ENCODE peak calls at places on chromosome 1, in seven cellular contexts. One of them, this sample, is unnamed.

GRCh38 chr1:30732277-30732996 is 9.1 kb upstream of the MATN1 start:
- DNase-seq in amniotic stem cell: no peak
- DNase-seq in CD8-positive, alpha-beta T cell: no peak
- DNase-seq in RWPE1: no peak
- DNase-seq in OCI-LY7: no peak
- DNase-seq in activated CD8-positive, alpha-beta memory T cell treated with anti-CD3 and anti-CD28 coated beads for 4 hours: no peak
- DNase-seq in LHCN-M2: peak
- DNase-seq in this sample: peak

GRCh38 chr1:237736372-237737029 is 154.2 kb downstream of the ZP4 start:
- DNase-seq in LHCN-M2: no peak
- DNase-seq in activated CD8-positive, alpha-beta memory T cell treated with anti-CD3 and anti-CD28 coated beads for 4 hours: no peak
- DNase-seq in OCI-LY7: peak
- DNase-seq in CD8-positive, alpha-beta T cell: no peak
- DNase-seq in RWPE1: peak
- DNase-seq in amniotic stem cell: no peak
- DNase-seq in this sample: peak

GRCh38 chr1:107739183-107739582 is 225.8 kb downstream of the VAV3 start:
- DNase-seq in RWPE1: no peak
- DNase-seq in CD8-positive, alpha-beta T cell: no peak
- DNase-seq in amniotic stem cell: no peak
- DNase-seq in LHCN-M2: no peak
- DNase-seq in OCI-LY7: peak
- DNase-seq in activated CD8-positive, alpha-beta memory T cell treated with anti-CD3 and anti-CD28 coated beads for 4 hours: no peak
- DNase-seq in this sample: peak

GRCh38 chr1:38127432-38127831 is 80.8 kb upstream of the POU3F1 start:
- DNase-seq in LHCN-M2: no peak
- DNase-seq in activated CD8-positive, alpha-beta memory T cell treated with anti-CD3 and anti-CD28 coated beads for 4 hours: no peak
- DNase-seq in amniotic stem cell: no peak
- DNase-seq in CD8-positive, alpha-beta T cell: no peak
- DNase-seq in RWPE1: no peak
- DNase-seq in OCI-LY7: no peak
- DNase-seq in this sample: no peak

GRCh38 chr1:228306275-228307217 is 98.7 kb downstream of the OBSCN start:
- DNase-seq in CD8-positive, alpha-beta T cell: no peak
- DNase-seq in LHCN-M2: no peak
- DNase-seq in activated CD8-positive, alpha-beta memory T cell treated with anti-CD3 and anti-CD28 coated beads for 4 hours: no peak
- DNase-seq in OCI-LY7: no peak
- DNase-seq in RWPE1: no peak
- DNase-seq in amniotic stem cell: no peak
- DNase-seq in this sample: no peak

GRCh38 chr1:56331207-56331891 is 248.0 kb downstream of the PLPP3 start:
- DNase-seq in OCI-LY7: no peak
- DNase-seq in RWPE1: no peak
- DNase-seq in activated CD8-positive, alpha-beta memory T cell treated with anti-CD3 and anti-CD28 coated beads for 4 hours: no peak
- DNase-seq in CD8-positive, alpha-beta T cell: no peak
- DNase-seq in amniotic stem cell: no peak
- DNase-seq in LHCN-M2: no peak
- DNase-seq in this sample: peak

GRCh38 chr1:157181258-157181657 is 43.1 kb upstream of the ETV3 start:
- DNase-seq in RWPE1: no peak
- DNase-seq in CD8-positive, alpha-beta T cell: no peak
- DNase-seq in activated CD8-positive, alpha-beta memory T cell treated with anti-CD3 and anti-CD28 coated beads for 4 hours: no peak
- DNase-seq in LHCN-M2: no peak
- DNase-seq in amniotic stem cell: no peak
- DNase-seq in OCI-LY7: peak
- DNase-seq in this sample: no peak

GRCh38 chr1:231236131-231236571 is 4.9 kb upstream of the GNPAT start:
- DNase-seq in activated CD8-positive, alpha-beta memory T cell treated with anti-CD3 and anti-CD28 coated beads for 4 hours: no peak
- DNase-seq in LHCN-M2: peak
- DNase-seq in CD8-positive, alpha-beta T cell: no peak
- DNase-seq in OCI-LY7: no peak
- DNase-seq in RWPE1: no peak
- DNase-seq in amniotic stem cell: no peak
- DNase-seq in this sample: no peak

GRCh38 chr1:81635816-81636215 is 164.9 kb upstream of the ADGRL2 start:
- DNase-seq in OCI-LY7: no peak
- DNase-seq in LHCN-M2: no peak
- DNase-seq in CD8-positive, alpha-beta T cell: no peak
- DNase-seq in RWPE1: no peak
- DNase-seq in amniotic stem cell: no peak
- DNase-seq in activated CD8-positive, alpha-beta memory T cell treated with anti-CD3 and anti-CD28 coated beads for 4 hours: no peak
- DNase-seq in this sample: no peak

GRCh38 chr1:111204923-111205723 is 4.7 kb upstream of the DENND2D start:
- DNase-seq in OCI-LY7: no peak
- DNase-seq in amniotic stem cell: no peak
- DNase-seq in CD8-positive, alpha-beta T cell: no peak
- DNase-seq in activated CD8-positive, alpha-beta memory T cell treated with anti-CD3 and anti-CD28 coated beads for 4 hours: no peak
- DNase-seq in LHCN-M2: no peak
- DNase-seq in RWPE1: no peak
- DNase-seq in this sample: no peak

GRCh38 chr1:67390041-67390887 is 39.9 kb downstream of the SERBP1 start:
- DNase-seq in RWPE1: peak
- DNase-seq in CD8-positive, alpha-beta T cell: no peak
- DNase-seq in OCI-LY7: no peak
- DNase-seq in activated CD8-positive, alpha-beta memory T cell treated with anti-CD3 and anti-CD28 coated beads for 4 hours: no peak
- DNase-seq in amniotic stem cell: peak
- DNase-seq in LHCN-M2: peak
- DNase-seq in this sample: no peak

GRCh38 chr1:224819861-224820260 is 109.6 kb upstream of the DNAH14 start:
- DNase-seq in CD8-positive, alpha-beta T cell: no peak
- DNase-seq in amniotic stem cell: no peak
- DNase-seq in RWPE1: no peak
- DNase-seq in activated CD8-positive, alpha-beta memory T cell treated with anti-CD3 and anti-CD28 coated beads for 4 hours: no peak
- DNase-seq in LHCN-M2: no peak
- DNase-seq in OCI-LY7: no peak
- DNase-seq in this sample: no peak

GRCh38 chr1:157377216-157377821 is 175.0 kb downstream of the FCRL5 start:
- DNase-seq in amniotic stem cell: no peak
- DNase-seq in CD8-positive, alpha-beta T cell: no peak
- DNase-seq in activated CD8-positive, alpha-beta memory T cell treated with anti-CD3 and anti-CD28 coated beads for 4 hours: no peak
- DNase-seq in RWPE1: no peak
- DNase-seq in OCI-LY7: peak
- DNase-seq in LHCN-M2: peak
- DNase-seq in this sample: peak

This sample was measured in SK-MEL-5.